ENCODE peak calls at places on chromosome 6, in seven cellular contexts. N, K, T, U, S, B and V are unnamed samples.

GRCh38 chr6:132830236-132830799 is 15.9 kb downstream of the RPS12 start:
- DNase-seq in N (peak; percentile 35), K (no peak), T (no peak), U (no peak), S (peak; percentile 62), B (no peak), V (peak; percentile 22)

GRCh38 chr6:81906041-81906440 is 153.6 kb upstream of the TENT5A start:
- DNase-seq in N (no peak), K (no peak), T (no peak), U (no peak), S (no peak), B (no peak), V (no peak)

GRCh38 chr6:73231986-73232391 is 6.7 kb upstream of the KHDC1L start:
- DNase-seq in N (no peak), K (no peak), T (no peak), U (no peak), S (no peak), B (no peak), V (peak; percentile 25)

GRCh38 chr6:19876672-19877071 is 39.5 kb downstream of the ID4 start:
- DNase-seq in N (no peak), K (no peak), T (no peak), U (no peak), S (no peak), B (no peak), V (no peak)

GRCh38 chr6:29462022-29462421 is 5.1 kb downstream of the OR2H1 start:
- DNase-seq in N (no peak), K (no peak), T (no peak), U (no peak), S (no peak), B (no peak), V (no peak)

GRCh38 chr6:37988131-37988530 is 168.6 kb downstream of the ZFAND3 start:
- DNase-seq in N (no peak), K (no peak), T (no peak), U (no peak), S (peak; percentile 53), B (no peak), V (no peak)

GRCh38 chr6:71287038-71287437 is 1.6 kb upstream of the OGFRL1 start:
- DNase-seq in N (no peak), K (no peak), T (no peak), U (no peak), S (no peak), B (no peak), V (no peak)

GRCh38 chr6:147564556-147564955 is 56.1 kb downstream of the SAMD5 start:
- DNase-seq in N (no peak), K (no peak), T (no peak), U (no peak), S (no peak), B (no peak), V (peak; percentile 26)

GRCh38 chr6:108114861-108115597 is 40.5 kb upstream of the OSTM1 start:
- DNase-seq in N (peak; percentile 41), K (no peak), T (peak; percentile 47), U (peak; percentile 26), S (peak; percentile 82), B (peak; percentile 74), V (no peak)

GRCh38 chr6:33655155-33655554 is 34.0 kb downstream of the ITPR3 start:
- DNase-seq in N (no peak), K (no peak), T (no peak), U (no peak), S (no peak), B (no peak), V (no peak)

GRCh38 chr6:166465671-166466087 is 82.9 kb upstream of the MPC1 start:
- DNase-seq in N (peak; percentile 28), K (no peak), T (no peak), U (no peak), S (peak; percentile 57), B (peak; percentile 58), V (no peak)

GRCh38 chr6:40778186-40778585 is 191.0 kb upstream of the LRFN2 start:
- DNase-seq in N (no peak), K (no peak), T (no peak), U (no peak), S (peak; percentile 7), B (no peak), V (peak; percentile 67)

GRCh38 chr6:27049863-27050781 is 197.4 kb upstream of the PRSS16 start:
- DNase-seq in N (no peak), K (no peak), T (no peak), U (no peak), S (no peak), B (no peak), V (peak; percentile 49)

GRCh38 chr6:109143191-109143590 is 47.9 kb downstream of the CEP57L1 start:
- DNase-seq in N (no peak), K (no peak), T (no peak), U (no peak), S (no peak), B (no peak), V (no peak)

GRCh38 chr6:112332274-112332673 is 14.9 kb upstream of the RFPL4B start:
- DNase-seq in N (no peak), K (no peak), T (no peak), U (no peak), S (no peak), B (no peak), V (peak; percentile 55)

GRCh38 chr6:120056085-120056484 is 706.5 kb upstream of the MAN1A1 start:
- DNase-seq in N (peak; percentile 2), K (no peak), T (no peak), U (no peak), S (no peak), B (no peak), V (no peak)

GRCh38 chr6:145731432-145731831 is 3.9 kb downstream of the EPM2A start:
- DNase-seq in N (no peak), K (no peak), T (no peak), U (no peak), S (peak; percentile 10), B (no peak), V (no peak)